ENCODE peak calls at places on chromosomes 12 and 14, in six cellular contexts. R is AG04449; X is GM03348; S is amniotic epithelial cell; O is activated CD8-positive, alpha-beta memory T cell treated with anti-CD3 and anti-CD28 coated beads for 48 hours; A is GM04504. H is an unnamed sample.

GRCh38 chr14:99123208-99123870 is 148.7 kb downstream of the BCL11B start:
- DNase-seq in R (no peak), X (no peak), S (no peak), O (no peak), A (no peak), H (no peak)

GRCh38 chr12:43282106-43282505 is 269.9 kb downstream of the ADAMTS20 start:
- DNase-seq in R (no peak), X (peak), S (peak), O (no peak), A (no peak), H (no peak)

GRCh38 chr12:13947237-13947945 is 34.0 kb downstream of the GRIN2B start:
- DNase-seq in R (no peak), X (no peak), S (no peak), O (no peak), A (no peak), H (no peak)

GRCh38 chr14:28765907-28766504 is 581 bp upstream of the FOXG1 start:
- DNase-seq in R (no peak), X (peak), S (no peak), O (no peak), A (no peak), H (no peak)

GRCh38 chr12:86134571-86134970 is 121.6 kb downstream of the MGAT4C start:
- DNase-seq in R (no peak), X (no peak), S (peak), O (no peak), A (no peak), H (no peak)

GRCh38 chr12:101612162-101612916 is 17.6 kb downstream of the MYBPC1 start:
- DNase-seq in R (no peak), X (no peak), S (peak), O (no peak), A (no peak), H (no peak)

GRCh38 chr12:77013091-77013490 is 52.3 kb downstream of the E2F7 start:
- DNase-seq in R (no peak), X (peak), S (no peak), O (no peak), A (no peak), H (no peak)

GRCh38 chr12:94329366-94329765 is 130.3 kb downstream of the CEP83 start:
- DNase-seq in R (no peak), X (no peak), S (no peak), O (no peak), A (no peak), H (no peak)

GRCh38 chr12:176321-177181 is 37.4 kb downstream of the SLC6A12 start:
- DNase-seq in R (no peak), X (peak), S (peak), O (no peak), A (no peak), H (no peak)

GRCh38 chr14:98138666-98139065 is 1133.3 kb downstream of the BCL11B start:
- DNase-seq in R (no peak), X (peak), S (no peak), O (no peak), A (no peak), H (peak)

GRCh38 chr12:50655374-50655921 is 108.5 kb upstream of the ATF1 start:
- DNase-seq in R (no peak), X (no peak), S (no peak), O (no peak), A (no peak), H (no peak)

GRCh38 chr12:105092336-105092735 is 8.1 kb upstream of the ALDH1L2 start:
- DNase-seq in R (no peak), X (no peak), S (no peak), O (no peak), A (no peak), H (no peak)

GRCh38 chr12:106985479-106985878 is 1.5 kb downstream of the MTERF2 start:
- DNase-seq in R (no peak), X (no peak), S (no peak), O (no peak), A (no peak), H (no peak)

GRCh38 chr12:111322336-111323250 is 46.3 kb downstream of the PHETA1 start:
- DNase-seq in R (no peak), X (peak), S (no peak), O (no peak), A (peak), H (no peak)

GRCh38 chr12:54378791-54379400 is 5.6 kb downstream of the ZNF385A start:
- DNase-seq in R (no peak), X (peak), S (no peak), O (no peak), A (no peak), H (peak)

GRCh38 chr12:26195641-26196423 is 459 bp downstream of the SSPN start:
- DNase-seq in R (no peak), X (peak), S (peak), O (no peak), A (no peak), H (peak)

GRCh38 chr12:122963928-122964240 is 2.4 kb downstream of the ABCB9 start:
- DNase-seq in R (no peak), X (peak), S (peak), O (no peak), A (no peak), H (no peak)

GRCh38 chr12:104604995-104605675 is 148.4 kb downstream of the CHST11 start:
- DNase-seq in R (no peak), X (no peak), S (no peak), O (no peak), A (no peak), H (no peak)

GRCh38 chr12:70843363-70843762 is 77.2 kb downstream of the PTPRR start:
- DNase-seq in R (no peak), X (no peak), S (no peak), O (no peak), A (no peak), H (no peak)

GRCh38 chr12:29638528-29638927 is 141.0 kb upstream of the OVCH1 start:
- DNase-seq in R (no peak), X (no peak), S (no peak), O (no peak), A (no peak), H (no peak)

GRCh38 chr14:38254565-38255407 is 1.1 kb downstream of the CLEC14A start:
- DNase-seq in R (no peak), X (peak), S (peak), O (no peak), A (no peak), H (no peak)

GRCh38 chr14:68956728-68957127 is 22.4 kb downstream of the ACTN1 start:
- DNase-seq in R (no peak), X (peak), S (no peak), O (no peak), A (no peak), H (no peak)

GRCh38 chr12:30191701-30192455 is 408.1 kb upstream of the TMTC1 start:
- DNase-seq in R (no peak), X (no peak), S (no peak), O (no peak), A (no peak), H (no peak)

GRCh38 chr12:28884861-28885260 is 264.2 kb upstream of the FAR2 start:
- DNase-seq in R (no peak), X (no peak), S (peak), O (no peak), A (peak), H (no peak)

GRCh38 chr14:29558516-29558915 is 369.1 kb downstream of the PRKD1 start:
- DNase-seq in R (peak), X (peak), S (peak), O (no peak), A (peak), H (no peak)

GRCh38 chr12:83805873-83806272 is 1106.7 kb downstream of the SLC6A15 start:
- DNase-seq in R (no peak), X (no peak), S (no peak), O (no peak), A (no peak), H (no peak)

GRCh38 chr12:71958993-71959588 is 20.4 kb downstream of the TPH2 start:
- DNase-seq in R (no peak), X (no peak), S (no peak), O (no peak), A (no peak), H (no peak)

GRCh38 chr14:79534703-79535353 is 676.5 kb downstream of the DIO2 start:
- DNase-seq in R (no peak), X (no peak), S (no peak), O (no peak), A (no peak), H (no peak)

GRCh38 chr14:44372807-44373497 is 134.1 kb downstream of the FSCB start:
- DNase-seq in R (no peak), X (no peak), S (no peak), O (no peak), A (no peak), H (no peak)

GRCh38 chr12:125683748-125684381 is 618.6 kb downstream of the AACS start:
- DNase-seq in R (no peak), X (no peak), S (no peak), O (no peak), A (no peak), H (peak)

GRCh38 chr12:51346581-51346980 is at the start of gene CELA1:
- DNase-seq in R (no peak), X (peak), S (no peak), O (no peak), A (no peak), H (no peak)